ENCODE peak calls at places on chromosomes 13 and 19, in four cellular contexts. C is OCI-LY7, N is neuronal stem cell, M is astrocyte. D is an unnamed sample. For H3K4me1, the result is how much of the 10 kb centered on the place peaks cover.

GRCh38 chr13:78298657-78299056 is 304.7 kb downstream of the POU4F1 start:
- DNase-seq in C (no peak), N (no peak), M (peak), D (no peak)

GRCh38 chr13:97629601-97630272 is 195.8 kb downstream of the RAP2A start:
- DNase-seq in C (no peak), N (no peak), M (no peak), D (no peak)

GRCh38 chr19:8307965-8308866 is at the start of gene CD320:
- DNase-seq in C (peak), N (peak), M (peak), D (peak)

GRCh38 chr13:40653558-40654318 is 12.7 kb downstream of the FOXO1 start:
- DNase-seq in C (peak), N (no peak), M (peak), D (peak)

GRCh38 chr19:49391581-49392399 is 3.7 kb downstream of the KASH5 start:
- DNase-seq in C (peak), N (peak), M (peak), D (peak)

GRCh38 chr13:37475151-37475550 is 123.4 kb downstream of the POSTN start:
- DNase-seq in C (no peak), N (no peak), M (no peak), D (no peak)

GRCh38 chr19:5183616-5184015 is 157.0 kb downstream of the PTPRS start:
- DNase-seq in C (no peak), N (no peak), M (no peak), D (no peak)

GRCh38 chr19:38392707-38393308 is 4.3 kb downstream of the SPRED3 start:
- DNase-seq in C (no peak), N (no peak), M (peak), D (no peak)

GRCh38 chr13:36088463-36088862 is 42.7 kb downstream of the DCLK1 start:
- DNase-seq in C (no peak), N (no peak), M (no peak), D (no peak)

GRCh38 chr19:48568345-48568886 is 16.4 kb downstream of the SULT2B1 start:
- DNase-seq in C (no peak), N (no peak), M (peak), D (peak)

GRCh38 chr13:18943273-18943672 is 238.4 kb downstream of the TUBA3C start:
- DNase-seq in C (no peak), N (no peak), M (no peak), D (no peak)

GRCh38 chr13:52615817-52616216 is 26.4 kb upstream of the HNRNPA1L2 start:
- DNase-seq in C (peak), N (no peak), M (no peak), D (no peak)

GRCh38 chr13:24228852-24229458 is 68.4 kb downstream of the SPATA13 start:
- DNase-seq in C (peak), N (peak), M (peak), D (peak)

GRCh38 chr13:30097089-30097488 is 210.3 kb downstream of the KATNAL1 start:
- DNase-seq in C (no peak), N (no peak), M (no peak), D (no peak)

GRCh38 chr19:38693380-38694223 is 46.2 kb downstream of the ACTN4 start:
- DNase-seq in C (peak), N (peak), M (peak), D (peak)

GRCh38 chr13:21014666-21015170 is 46.7 kb downstream of the LATS2 start:
- DNase-seq in C (no peak), N (no peak), M (peak), D (no peak)
- H3K4me1 ChIP-seq in C (under half), N (under half), M (half or more), D (under half)

DNA sequence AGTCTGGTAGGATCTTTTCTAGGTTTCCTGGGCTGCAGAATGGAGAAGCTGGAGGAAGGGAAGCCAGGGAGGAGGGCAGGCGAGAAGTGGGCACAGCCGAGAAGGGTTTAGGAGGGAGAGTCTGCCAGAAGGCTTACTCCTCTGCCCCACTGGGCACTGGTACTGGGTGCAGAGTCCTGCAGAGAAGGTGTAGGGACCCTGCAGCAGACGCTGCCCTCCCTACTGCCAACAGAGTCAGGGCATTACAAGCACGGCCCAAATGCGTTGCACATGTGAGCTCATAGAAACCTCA is 726 bp upstream of the PEPD start:
- DNase-seq in C (no peak), N (no peak), M (no peak), D (no peak)
- H3K4me3 ChIP-seq in C (peak), N (peak), M (peak), D (peak)

GRCh38 chr19:2629491-2630351 is 72.8 kb downstream of the GNG7 start:
- DNase-seq in C (no peak), N (no peak), M (no peak), D (no peak)

GRCh38 chr19:2633693-2634075 is 68.8 kb downstream of the GNG7 start:
- DNase-seq in C (no peak), N (no peak), M (no peak), D (no peak)

GRCh38 chr19:2628597-2628996 is 73.9 kb downstream of the GNG7 start:
- DNase-seq in C (no peak), N (no peak), M (no peak), D (no peak)

GRCh38 chr19:2630352-2631001 is 72.0 kb downstream of the GNG7 start:
- DNase-seq in C (no peak), N (no peak), M (no peak), D (no peak)

GRCh38 chr19:2631213-2631821 is 71.2 kb downstream of the GNG7 start:
- DNase-seq in C (peak), N (no peak), M (no peak), D (no peak)
- H2AFZ ChIP-seq in C (peak), N (no peak), M (no peak), D (no peak)

GRCh38 chr13:74450525-74450845 is 316.3 kb upstream of the KLF12 start:
- DNase-seq in C (no peak), N (no peak), M (no peak), D (no peak)

GRCh38 chr13:74452881-74453280 is 318.7 kb upstream of the KLF12 start:
- DNase-seq in C (no peak), N (no peak), M (no peak), D (no peak)

GRCh38 chr13:74449811-74450524 is 315.8 kb upstream of the KLF12 start:
- DNase-seq in C (no peak), N (no peak), M (no peak), D (no peak)

GRCh38 chr13:74452176-74452575 is 318.0 kb upstream of the KLF12 start:
- DNase-seq in C (no peak), N (no peak), M (no peak), D (no peak)

DNA sequence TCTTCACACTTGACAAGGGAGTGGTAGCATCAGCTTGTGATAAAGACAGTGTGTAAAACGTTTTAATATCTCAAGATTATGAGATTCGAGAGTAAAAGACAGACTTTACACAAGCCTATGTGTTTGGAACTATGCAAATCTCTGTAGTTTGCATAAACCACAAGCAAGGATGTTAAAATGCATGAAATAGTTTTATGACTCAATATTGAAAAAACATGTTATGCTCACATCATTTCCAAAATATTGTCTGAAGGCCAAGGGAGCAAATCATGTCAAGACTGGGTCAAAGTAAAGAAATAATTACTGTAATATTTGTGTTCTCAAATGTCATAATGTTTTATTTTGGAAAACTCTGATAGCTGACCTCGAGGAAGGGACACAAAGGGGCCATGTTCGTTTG is 316.8 kb upstream of the KLF12 start:
- DNase-seq in C (no peak), N (no peak), M (peak), D (no peak)
- H3K4me1 ChIP-seq in C (under half), N (under half), M (under half), D (under half)

GRCh38 chr19:36111200-36111539 is 227 bp downstream of the OVOL3 start:
- DNase-seq in C (no peak), N (no peak), M (no peak), D (peak)

GRCh38 chr19:36114763-36115452 is at the start of gene POLR2I:
- DNase-seq in C (peak), N (peak), M (peak), D (peak)

GRCh38 chr19:36112678-36113077 is 1.7 kb downstream of the OVOL3 start:
- DNase-seq in C (no peak), N (no peak), M (no peak), D (no peak)

GRCh38 chr19:36113895-36114762 is 546 bp downstream of the POLR2I start:
- DNase-seq in C (peak), N (no peak), M (peak), D (peak)

DNA sequence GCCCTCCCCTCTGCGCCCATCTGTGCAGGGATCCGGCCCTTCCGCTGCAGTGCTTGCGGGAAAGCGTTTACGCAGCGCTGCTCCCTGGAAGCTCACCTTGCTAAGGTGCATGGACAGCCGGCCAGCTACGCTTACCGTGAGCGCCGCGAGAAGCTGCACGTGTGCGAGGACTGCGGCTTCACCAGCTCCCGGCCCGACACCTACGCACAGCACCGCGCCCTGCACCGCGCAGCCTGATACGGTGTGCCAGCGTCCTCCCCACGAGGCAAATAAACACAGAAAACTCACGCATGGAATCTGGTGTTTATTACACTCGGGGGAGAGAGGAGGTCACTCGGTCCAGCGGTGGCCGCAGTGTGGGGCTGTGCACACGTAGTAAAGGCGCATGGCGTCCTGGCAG is 1.2 kb downstream of the POLR2I start:
- DNase-seq in C (no peak), N (no peak), M (no peak), D (no peak)
- H3K4me3 ChIP-seq in C (peak), N (peak), M (peak), D (peak)

GRCh38 chr13:33015791-33016323 is 366 bp upstream of the KL start:
- DNase-seq in C (no peak), N (no peak), M (no peak), D (peak)

GRCh38 chr13:33018886-33019285 is 2.7 kb downstream of the KL start:
- DNase-seq in C (no peak), N (no peak), M (no peak), D (no peak)

GRCh38 chr13:33017410-33017929 is 1.2 kb downstream of the KL start:
- DNase-seq in C (peak), N (no peak), M (peak), D (peak)

GRCh38 chr13:33015275-33015674 is 948 bp upstream of the KL start:
- DNase-seq in C (no peak), N (no peak), M (no peak), D (no peak)

GRCh38 chr13:33016414-33017409 is at the start of gene KL:
- DNase-seq in C (no peak), N (no peak), M (no peak), D (peak)
- H2AFZ ChIP-seq in C (no peak), N (peak), M (peak), D (peak)

GRCh38 chr19:45047188-45047797 is 8.4 kb downstream of the CLASRP start:
- DNase-seq in C (peak), N (no peak), M (no peak), D (no peak)

GRCh38 chr19:45049073-45049736 is 10.4 kb downstream of the CLASRP start:
- DNase-seq in C (no peak), N (no peak), M (no peak), D (no peak)

GRCh38 chr19:45045671-45046353 is 7.0 kb downstream of the CLASRP start:
- DNase-seq in C (no peak), N (no peak), M (no peak), D (no peak)

GRCh38 chr19:45050036-45050435 is 11.2 kb downstream of the CLASRP start:
- DNase-seq in C (no peak), N (no peak), M (no peak), D (no peak)

GRCh38 chr19:45046355-45046754 is 7.5 kb downstream of the CLASRP start:
- DNase-seq in C (no peak), N (no peak), M (no peak), D (no peak)
- H3K4me1 ChIP-seq in C (half or more), N (under half), M (under half), D (under half)

GRCh38 chr13:109426690-109426990 is 359.7 kb downstream of the IRS2 start:
- DNase-seq in C (no peak), N (no peak), M (peak), D (no peak)

GRCh38 chr13:109428146-109428545 is 358.2 kb downstream of the IRS2 start:
- DNase-seq in C (no peak), N (no peak), M (no peak), D (no peak)

GRCh38 chr13:109427695-109428094 is 358.7 kb downstream of the IRS2 start:
- DNase-seq in C (no peak), N (no peak), M (no peak), D (no peak)

GRCh38 chr13:109427148-109427547 is 359.2 kb downstream of the IRS2 start:
- DNase-seq in C (no peak), N (no peak), M (peak), D (no peak)

DNA sequence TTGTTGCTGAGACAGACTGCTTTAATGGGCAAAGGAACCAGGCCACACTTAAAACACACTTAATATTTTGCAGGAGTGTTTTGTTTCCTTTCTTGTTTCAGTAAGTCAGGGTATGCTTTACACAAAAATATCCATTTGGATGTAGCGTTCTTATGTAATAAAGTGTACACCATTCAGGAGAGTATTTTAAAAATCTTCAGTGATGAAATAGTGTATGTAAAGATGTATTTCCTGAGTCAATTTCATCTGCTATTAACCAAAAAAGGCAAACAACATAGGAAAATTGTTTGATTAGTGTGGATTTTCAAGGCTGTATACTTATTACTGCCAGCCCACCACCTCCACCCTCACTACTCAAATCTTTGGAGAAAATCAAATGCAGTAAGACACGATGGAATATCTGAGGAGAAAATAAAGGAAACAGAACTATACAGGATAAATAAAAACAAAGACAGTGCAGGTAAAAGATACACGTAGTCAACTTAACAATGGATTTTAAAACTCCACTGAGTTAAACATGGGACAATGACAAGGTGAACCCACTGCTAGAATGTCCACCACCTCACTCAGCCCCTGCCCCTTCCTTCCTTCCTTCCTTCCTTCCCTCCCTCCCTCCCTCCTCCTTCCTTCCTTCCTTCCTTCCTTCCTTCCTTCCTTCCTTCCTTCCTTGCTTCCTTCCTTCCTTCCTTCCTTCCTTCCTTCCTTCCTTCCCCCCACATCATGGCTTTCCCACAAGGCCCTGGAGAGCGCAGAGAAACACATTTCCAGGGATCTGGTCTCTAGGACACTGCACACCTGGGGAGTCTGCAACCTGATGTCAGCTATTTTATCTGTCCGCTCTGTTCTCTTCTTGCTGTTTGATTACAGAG is 360.3 kb downstream of the IRS2 start:
- DNase-seq in C (no peak), N (no peak), M (no peak), D (no peak)
- H3K4me3 ChIP-seq in C (no peak), N (no peak), M (no peak), D (no peak)

GRCh38 chr19:51460164-51460992 is 2.1 kb upstream of the SIGLEC8 start:
- DNase-seq in C (peak), N (no peak), M (no peak), D (peak)
- H2AFZ ChIP-seq in C (peak), N (peak), M (no peak), D (no peak)

GRCh38 chr19:43692882-43693281 is 22.9 kb upstream of the PLAUR start:
- DNase-seq in C (no peak), N (no peak), M (no peak), D (no peak)

GRCh38 chr19:43697295-43697694 is 18.6 kb upstream of the IRGC start:
- DNase-seq in C (no peak), N (no peak), M (no peak), D (no peak)

GRCh38 chr19:43699506-43700367 is 16.1 kb upstream of the IRGC start:
- DNase-seq in C (no peak), N (peak), M (peak), D (peak)

GRCh38 chr19:43694553-43694952 is 21.3 kb upstream of the IRGC start:
- DNase-seq in C (no peak), N (no peak), M (no peak), D (no peak)

GRCh38 chr19:43695985-43696729 is 19.7 kb upstream of the IRGC start:
- DNase-seq in C (no peak), N (no peak), M (no peak), D (no peak)
- H3K4me1 ChIP-seq in C (under half), N (under half), M (under half), D (under half)